ENCODE peak calls at places on chromosome 6, in seven cellular contexts. F is fibroblast of gingiva; V is HFF-Myc; A is ascending aorta; Q is skeletal muscle cell; I is CD4-positive, CD25-positive, alpha-beta regulatory T cell; J is EH. E is an unnamed sample.

GRCh38 chr6:107411161-107411560 is 48.2 kb downstream of the PDSS2 start:
- DNase-seq in F (no peak), V (no peak), A (no peak), Q (no peak), I (no peak), J (no peak), E (no peak)

GRCh38 chr6:692356-692851 is 535 bp downstream of the EXOC2 start:
- DNase-seq in F (no peak), V (no peak), A (peak; percentile 67), Q (no peak), I (peak; percentile 88), J (peak; percentile 48), E (no peak)

GRCh38 chr6:22716721-22717120 is 147.4 kb downstream of the HDGFL1 start:
- DNase-seq in F (no peak), V (no peak), A (no peak), Q (no peak), I (no peak), J (no peak), E (no peak)

GRCh38 chr6:38262609-38263008 is 377.1 kb downstream of the BTBD9 start:
- DNase-seq in F (peak; percentile 46), V (no peak), A (no peak), Q (no peak), I (no peak), J (peak; percentile 83), E (peak; percentile 38)

GRCh38 chr6:32313964-32314363 is 57.7 kb downstream of the TSBP1 start:
- DNase-seq in F (no peak), V (no peak), A (no peak), Q (no peak), I (no peak), J (no peak), E (no peak)

GRCh38 chr6:90101403-90101802 is 195.2 kb downstream of the BACH2 start:
- DNase-seq in F (no peak), V (no peak), A (no peak), Q (no peak), I (no peak), J (no peak), E (no peak)

GRCh38 chr6:158321960-158322359 is 9.7 kb downstream of the TULP4 start:
- DNase-seq in F (peak; percentile 30), V (peak; percentile 52), A (no peak), Q (peak; percentile 27), I (no peak), J (peak; percentile 81), E (peak; percentile 32)

GRCh38 chr6:121395736-121396135 is 39.7 kb upstream of the GJA1 start:
- DNase-seq in F (no peak), V (no peak), A (no peak), Q (no peak), I (no peak), J (no peak), E (no peak)

GRCh38 chr6:121354764-121355163 is 20.5 kb upstream of the TBC1D32 start:
- DNase-seq in F (no peak), V (no peak), A (no peak), Q (no peak), I (no peak), J (peak; percentile 3), E (no peak)

GRCh38 chr6:25793970-25794369 is 37.9 kb downstream of the SLC17A1 start:
- DNase-seq in F (no peak), V (no peak), A (no peak), Q (no peak), I (no peak), J (no peak), E (no peak)

GRCh38 chr6:42523158-42523814 is 40.5 kb upstream of the UBR2 start:
- DNase-seq in F (no peak), V (no peak), A (no peak), Q (no peak), I (no peak), J (peak; percentile 29), E (no peak)

GRCh38 chr6:45835725-45836437 is 179.8 kb downstream of the CLIC5 start:
- DNase-seq in F (no peak), V (no peak), A (no peak), Q (no peak), I (no peak), J (no peak), E (no peak)

GRCh38 chr6:48664850-48665249 is 553.9 kb upstream of the PTCHD4 start:
- DNase-seq in F (no peak), V (peak; percentile 27), A (no peak), Q (peak; percentile 1), I (no peak), J (peak; percentile 56), E (no peak)

GRCh38 chr6:161547617-161548016 is 273.8 kb upstream of the AGPAT4 start:
- DNase-seq in F (no peak), V (no peak), A (no peak), Q (no peak), I (no peak), J (no peak), E (peak; percentile 30)

GRCh38 chr6:34525431-34526175 is 30.5 kb downstream of the SPDEF start:
- DNase-seq in F (no peak), V (no peak), A (no peak), Q (no peak), I (no peak), J (no peak), E (no peak)

GRCh38 chr6:134532694-134533624 is 215.0 kb upstream of the SGK1 start:
- DNase-seq in F (no peak), V (no peak), A (no peak), Q (no peak), I (no peak), J (no peak), E (no peak)

GRCh38 chr6:94052754-94053153 is 633.4 kb upstream of the EPHA7 start:
- DNase-seq in F (no peak), V (no peak), A (no peak), Q (peak; percentile 38), I (no peak), J (no peak), E (no peak)

GRCh38 chr6:138001750-138002349 is 105.4 kb downstream of the PERP start:
- DNase-seq in F (peak; percentile 33), V (peak; percentile 15), A (peak; percentile 69), Q (no peak), I (peak; percentile 76), J (peak; percentile 60), E (peak; percentile 16)

GRCh38 chr6:96811136-96811535 is 26.1 kb downstream of the GPR63 start:
- DNase-seq in F (no peak), V (no peak), A (no peak), Q (no peak), I (no peak), J (no peak), E (no peak)

GRCh38 chr6:34455831-34456230 is 10.0 kb upstream of the PACSIN1 start:
- DNase-seq in F (no peak), V (no peak), A (no peak), Q (no peak), I (peak; percentile 16), J (peak; percentile 17), E (no peak)

GRCh38 chr6:125722886-125723285 is 26.5 kb upstream of the HEY2 start:
- DNase-seq in F (no peak), V (no peak), A (no peak), Q (no peak), I (no peak), J (no peak), E (no peak)

GRCh38 chr6:209432-210103 is 82.7 kb upstream of the DUSP22 start:
- DNase-seq in F (no peak), V (no peak), A (no peak), Q (no peak), I (peak; percentile 92), J (no peak), E (no peak)

GRCh38 chr6:83609248-83609647 is 96.9 kb downstream of the PRSS35 start:
- DNase-seq in F (no peak), V (no peak), A (no peak), Q (no peak), I (no peak), J (no peak), E (no peak)

GRCh38 chr6:134182528-134182927 is 130.1 kb upstream of the SLC2A12 start:
- DNase-seq in F (no peak), V (no peak), A (no peak), Q (no peak), I (no peak), J (no peak), E (no peak)

GRCh38 chr6:56684342-56685101 is 41.8 kb upstream of the DST start:
- DNase-seq in F (no peak), V (no peak), A (no peak), Q (no peak), I (no peak), J (no peak), E (no peak)

GRCh38 chr6:111642463-111643158 is 36.9 kb upstream of the TRAF3IP2 start:
- DNase-seq in F (peak; percentile 71), V (peak; percentile 59), A (peak; percentile 80), Q (no peak), I (peak; percentile 51), J (peak; percentile 82), E (peak; percentile 65)

GRCh38 chr6:23454090-23454998 is 671.7 kb upstream of the NRSN1 start:
- DNase-seq in F (no peak), V (peak; percentile 19), A (no peak), Q (no peak), I (no peak), J (peak; percentile 2), E (no peak)

GRCh38 chr6:30615219-30615957 is 1.7 kb downstream of the PPP1R10 start:
- DNase-seq in F (peak; percentile 89), V (no peak), A (no peak), Q (peak; percentile 69), I (peak; percentile 70), J (peak; percentile 92), E (peak; percentile 69)

GRCh38 chr6:8549381-8549780 is 114.0 kb upstream of the SLC35B3 start:
- DNase-seq in F (no peak), V (no peak), A (no peak), Q (no peak), I (no peak), J (peak; percentile 15), E (no peak)

GRCh38 chr6:161369339-161369738 is 95.5 kb upstream of the AGPAT4 start:
- DNase-seq in F (peak; percentile 93), V (peak; percentile 26), A (no peak), Q (peak; percentile 90), I (no peak), J (peak; percentile 49), E (peak; percentile 83)

GRCh38 chr6:156423829-156424228 is 353.3 kb upstream of the ARID1B start:
- DNase-seq in F (no peak), V (no peak), A (no peak), Q (no peak), I (peak; percentile 69), J (no peak), E (no peak)

GRCh38 chr6:112592159-112592558 is 245.0 kb downstream of the RFPL4B start:
- DNase-seq in F (no peak), V (no peak), A (no peak), Q (no peak), I (no peak), J (peak; percentile 51), E (no peak)

GRCh38 chr6:21840428-21840827 is 246.9 kb downstream of the SOX4 start:
- DNase-seq in F (no peak), V (no peak), A (no peak), Q (no peak), I (no peak), J (peak; percentile 49), E (no peak)

GRCh38 chr6:158877716-158878115 is 58.5 kb upstream of the EZR start:
- DNase-seq in F (no peak), V (no peak), A (no peak), Q (no peak), I (no peak), J (no peak), E (no peak)

GRCh38 chr6:44006123-44006871 is 121.0 kb downstream of the MRPL14 start:
- DNase-seq in F (no peak), V (no peak), A (no peak), Q (no peak), I (no peak), J (peak; percentile 59), E (no peak)

GRCh38 chr6:5142915-5143314 is 57.8 kb downstream of the PPP1R3G start:
- DNase-seq in F (no peak), V (no peak), A (no peak), Q (no peak), I (no peak), J (peak; percentile 11), E (peak; percentile 65)

GRCh38 chr6:39143238-39143930 is 28.4 kb upstream of the SAYSD1 start:
- DNase-seq in F (no peak), V (no peak), A (no peak), Q (no peak), I (no peak), J (no peak), E (no peak)